ENCODE peak calls at places on chromosomes 1 and 21, in four cellular contexts. One of them, this sample, is unnamed.

GRCh38 chr21:39441502-39442475 is 3.8 kb downstream of the LCA5L start:
- DNase-seq in CD4-positive, CD25-positive, alpha-beta regulatory T cell: peak
- DNase-seq in CD8-positive, alpha-beta T cell: peak
- DNase-seq in bronchial epithelial cell: peak
- DNase-seq in this sample: peak

GRCh38 chr1:59057211-59057694 is 239.6 kb upstream of the FGGY start:
- DNase-seq in bronchial epithelial cell: peak
- DNase-seq in CD4-positive, CD25-positive, alpha-beta regulatory T cell: no peak
- DNase-seq in CD8-positive, alpha-beta T cell: no peak
- DNase-seq in this sample: no peak

GRCh38 chr21:45041351-45041805 is 33.0 kb upstream of the ADARB1 start:
- DNase-seq in bronchial epithelial cell: no peak
- DNase-seq in CD4-positive, CD25-positive, alpha-beta regulatory T cell: no peak
- DNase-seq in CD8-positive, alpha-beta T cell: no peak
- DNase-seq in this sample: no peak

GRCh38 chr1:87473203-87473661 is 144.6 kb downstream of the LMO4 start:
- DNase-seq in CD8-positive, alpha-beta T cell: no peak
- DNase-seq in bronchial epithelial cell: peak
- DNase-seq in CD4-positive, CD25-positive, alpha-beta regulatory T cell: no peak
- DNase-seq in this sample: no peak

GRCh38 chr1:246291141-246291540 is 215.9 kb downstream of the SMYD3 start:
- DNase-seq in bronchial epithelial cell: no peak
- DNase-seq in CD8-positive, alpha-beta T cell: no peak
- DNase-seq in CD4-positive, CD25-positive, alpha-beta regulatory T cell: no peak
- DNase-seq in this sample: no peak

GRCh38 chr1:228037401-228038386 is 30.9 kb downstream of the WNT3A start:
- DNase-seq in CD4-positive, CD25-positive, alpha-beta regulatory T cell: peak
- DNase-seq in bronchial epithelial cell: peak
- DNase-seq in CD8-positive, alpha-beta T cell: no peak
- DNase-seq in this sample: no peak

GRCh38 chr21:34022557-34023335 is 50.6 kb upstream of the MRPS6 start:
- DNase-seq in CD8-positive, alpha-beta T cell: peak
- DNase-seq in bronchial epithelial cell: no peak
- DNase-seq in CD4-positive, CD25-positive, alpha-beta regulatory T cell: peak
- DNase-seq in this sample: peak

GRCh38 chr1:228087771-228088251 is 5.3 kb downstream of the ARF1 start:
- DNase-seq in bronchial epithelial cell: peak
- DNase-seq in CD8-positive, alpha-beta T cell: no peak
- DNase-seq in CD4-positive, CD25-positive, alpha-beta regulatory T cell: peak
- DNase-seq in this sample: no peak

GRCh38 chr1:206714331-206715058 is 29.8 kb downstream of the MAPKAPK2 start:
- DNase-seq in CD8-positive, alpha-beta T cell: no peak
- DNase-seq in bronchial epithelial cell: peak
- DNase-seq in CD4-positive, CD25-positive, alpha-beta regulatory T cell: no peak
- DNase-seq in this sample: no peak

GRCh38 chr1:117312453-117313138 is 54.7 kb upstream of the MAN1A2 start:
- DNase-seq in bronchial epithelial cell: peak
- DNase-seq in CD4-positive, CD25-positive, alpha-beta regulatory T cell: peak
- DNase-seq in CD8-positive, alpha-beta T cell: no peak
- DNase-seq in this sample: peak

GRCh38 chr21:37763298-37763697 is 153.0 kb downstream of the KCNJ6 start:
- DNase-seq in CD4-positive, CD25-positive, alpha-beta regulatory T cell: no peak
- DNase-seq in CD8-positive, alpha-beta T cell: no peak
- DNase-seq in bronchial epithelial cell: no peak
- DNase-seq in this sample: no peak

GRCh38 chr21:28671549-28672195 is 321.0 kb downstream of the LTN1 start:
- DNase-seq in CD4-positive, CD25-positive, alpha-beta regulatory T cell: no peak
- DNase-seq in CD8-positive, alpha-beta T cell: no peak
- DNase-seq in bronchial epithelial cell: no peak
- DNase-seq in this sample: no peak

GRCh38 chr1:8370046-8370881 is 52.4 kb downstream of the SLC45A1 start:
- DNase-seq in CD8-positive, alpha-beta T cell: no peak
- DNase-seq in CD4-positive, CD25-positive, alpha-beta regulatory T cell: no peak
- DNase-seq in bronchial epithelial cell: no peak
- DNase-seq in this sample: no peak

GRCh38 chr1:186165303-186165702 is 209.8 kb downstream of the TPR start:
- DNase-seq in CD4-positive, CD25-positive, alpha-beta regulatory T cell: no peak
- DNase-seq in bronchial epithelial cell: peak
- DNase-seq in CD8-positive, alpha-beta T cell: no peak
- DNase-seq in this sample: no peak

GRCh38 chr1:36155560-36156328 is at the start of gene MAP7D1:
- DNase-seq in bronchial epithelial cell: peak
- DNase-seq in CD4-positive, CD25-positive, alpha-beta regulatory T cell: peak
- DNase-seq in CD8-positive, alpha-beta T cell: peak
- DNase-seq in this sample: peak

GRCh38 chr1:43277116-43277876 is 7.5 kb downstream of the TMEM125 start:
- DNase-seq in CD4-positive, CD25-positive, alpha-beta regulatory T cell: no peak
- DNase-seq in CD8-positive, alpha-beta T cell: no peak
- DNase-seq in bronchial epithelial cell: no peak
- DNase-seq in this sample: no peak

GRCh38 chr1:243727503-243728191 is 122.4 kb downstream of the AKT3 start:
- DNase-seq in CD4-positive, CD25-positive, alpha-beta regulatory T cell: peak
- DNase-seq in CD8-positive, alpha-beta T cell: no peak
- DNase-seq in bronchial epithelial cell: no peak
- DNase-seq in this sample: no peak

GRCh38 chr1:21594495-21594894 is 74.7 kb downstream of the RAP1GAP start:
- DNase-seq in CD4-positive, CD25-positive, alpha-beta regulatory T cell: no peak
- DNase-seq in CD8-positive, alpha-beta T cell: no peak
- DNase-seq in bronchial epithelial cell: peak
- DNase-seq in this sample: no peak

GRCh38 chr1:113035086-113035485 is 37.9 kb upstream of the LRIG2 start:
- DNase-seq in CD4-positive, CD25-positive, alpha-beta regulatory T cell: no peak
- DNase-seq in bronchial epithelial cell: peak
- DNase-seq in CD8-positive, alpha-beta T cell: no peak
- DNase-seq in this sample: no peak

GRCh38 chr1:241391926-241392710 is 35.1 kb upstream of the RGS7 start:
- DNase-seq in bronchial epithelial cell: peak
- DNase-seq in CD4-positive, CD25-positive, alpha-beta regulatory T cell: no peak
- DNase-seq in CD8-positive, alpha-beta T cell: no peak
- DNase-seq in this sample: no peak

GRCh38 chr1:39617488-39618049 is 21.9 kb downstream of the HEYL start:
- DNase-seq in CD8-positive, alpha-beta T cell: no peak
- DNase-seq in CD4-positive, CD25-positive, alpha-beta regulatory T cell: no peak
- DNase-seq in bronchial epithelial cell: peak
- DNase-seq in this sample: no peak

GRCh38 chr1:202694354-202694753 is 15.9 kb downstream of the SYT2 start:
- DNase-seq in CD4-positive, CD25-positive, alpha-beta regulatory T cell: no peak
- DNase-seq in CD8-positive, alpha-beta T cell: no peak
- DNase-seq in bronchial epithelial cell: no peak
- DNase-seq in this sample: no peak

GRCh38 chr1:63773815-63774616 is at the start of gene ROR1:
- DNase-seq in bronchial epithelial cell: peak
- DNase-seq in CD8-positive, alpha-beta T cell: peak
- DNase-seq in CD4-positive, CD25-positive, alpha-beta regulatory T cell: peak
- DNase-seq in this sample: peak

GRCh38 chr1:63777286-63777685 is 3.5 kb downstream of the ROR1 start:
- DNase-seq in CD4-positive, CD25-positive, alpha-beta regulatory T cell: no peak
- DNase-seq in bronchial epithelial cell: no peak
- DNase-seq in CD8-positive, alpha-beta T cell: no peak
- DNase-seq in this sample: no peak

GRCh38 chr1:63774617-63775417 is 1.0 kb downstream of the ROR1 start:
- DNase-seq in bronchial epithelial cell: no peak
- DNase-seq in CD8-positive, alpha-beta T cell: no peak
- DNase-seq in CD4-positive, CD25-positive, alpha-beta regulatory T cell: peak
- DNase-seq in this sample: no peak

GRCh38 chr1:63773496-63773814 is 362 bp upstream of the ROR1 start:
- DNase-seq in bronchial epithelial cell: no peak
- DNase-seq in CD8-positive, alpha-beta T cell: no peak
- DNase-seq in CD4-positive, CD25-positive, alpha-beta regulatory T cell: no peak
- DNase-seq in this sample: no peak

DNA sequence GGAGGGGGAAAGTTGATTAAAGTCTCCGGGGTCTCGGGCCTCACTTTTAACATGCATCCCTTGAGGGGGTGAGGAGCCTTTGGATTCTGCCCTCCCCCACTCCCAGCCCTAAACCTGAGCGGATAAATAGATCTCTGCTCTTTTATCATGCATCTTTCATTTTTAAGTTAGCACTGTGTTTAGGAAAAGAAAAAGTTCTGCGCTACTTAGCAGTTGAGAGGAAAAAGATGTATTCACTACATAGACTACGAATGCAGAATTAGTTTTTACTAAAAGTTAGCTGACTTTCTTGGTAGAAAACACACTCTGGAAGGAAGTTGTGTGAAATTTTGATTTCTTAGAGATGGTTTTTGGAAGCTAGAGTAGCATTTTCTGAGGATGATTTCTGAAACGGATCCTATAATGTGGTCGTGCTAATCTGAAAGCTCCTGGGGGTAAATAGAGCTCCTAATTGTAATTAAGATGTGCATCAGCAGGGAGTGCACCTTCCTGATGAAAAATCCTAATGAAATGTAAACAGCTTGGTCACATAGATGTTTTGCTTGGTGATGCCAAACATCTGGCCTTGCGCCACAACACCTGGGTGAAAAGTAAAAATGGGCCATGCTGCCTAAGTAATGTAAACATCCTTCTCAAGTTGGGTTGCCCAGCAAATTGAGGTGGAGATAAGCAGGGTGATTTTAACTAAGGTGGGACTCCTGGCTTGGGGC is 1.8 kb downstream of the ROR1 start:
- DNase-seq in CD4-positive, CD25-positive, alpha-beta regulatory T cell: no peak
- DNase-seq in bronchial epithelial cell: peak
- DNase-seq in CD8-positive, alpha-beta T cell: no peak
- DNase-seq in this sample: no peak
- H3K4me3 ChIP-seq in CD4-positive, CD25-positive, alpha-beta regulatory T cell: no peak
- H3K4me3 ChIP-seq in bronchial epithelial cell: peak
- H3K4me3 ChIP-seq in CD8-positive, alpha-beta T cell: no peak
- H3K4me3 ChIP-seq in this sample: no peak

GRCh38 chr21:40841524-40842196 is 5.3 kb downstream of the DSCAM start:
- DNase-seq in CD8-positive, alpha-beta T cell: no peak
- DNase-seq in CD4-positive, CD25-positive, alpha-beta regulatory T cell: no peak
- DNase-seq in bronchial epithelial cell: peak
- DNase-seq in this sample: no peak
- H3K4me3 ChIP-seq in CD8-positive, alpha-beta T cell: no peak
- H3K4me3 ChIP-seq in CD4-positive, CD25-positive, alpha-beta regulatory T cell: no peak
- H3K4me3 ChIP-seq in bronchial epithelial cell: peak
- H3K4me3 ChIP-seq in this sample: no peak

DNA sequence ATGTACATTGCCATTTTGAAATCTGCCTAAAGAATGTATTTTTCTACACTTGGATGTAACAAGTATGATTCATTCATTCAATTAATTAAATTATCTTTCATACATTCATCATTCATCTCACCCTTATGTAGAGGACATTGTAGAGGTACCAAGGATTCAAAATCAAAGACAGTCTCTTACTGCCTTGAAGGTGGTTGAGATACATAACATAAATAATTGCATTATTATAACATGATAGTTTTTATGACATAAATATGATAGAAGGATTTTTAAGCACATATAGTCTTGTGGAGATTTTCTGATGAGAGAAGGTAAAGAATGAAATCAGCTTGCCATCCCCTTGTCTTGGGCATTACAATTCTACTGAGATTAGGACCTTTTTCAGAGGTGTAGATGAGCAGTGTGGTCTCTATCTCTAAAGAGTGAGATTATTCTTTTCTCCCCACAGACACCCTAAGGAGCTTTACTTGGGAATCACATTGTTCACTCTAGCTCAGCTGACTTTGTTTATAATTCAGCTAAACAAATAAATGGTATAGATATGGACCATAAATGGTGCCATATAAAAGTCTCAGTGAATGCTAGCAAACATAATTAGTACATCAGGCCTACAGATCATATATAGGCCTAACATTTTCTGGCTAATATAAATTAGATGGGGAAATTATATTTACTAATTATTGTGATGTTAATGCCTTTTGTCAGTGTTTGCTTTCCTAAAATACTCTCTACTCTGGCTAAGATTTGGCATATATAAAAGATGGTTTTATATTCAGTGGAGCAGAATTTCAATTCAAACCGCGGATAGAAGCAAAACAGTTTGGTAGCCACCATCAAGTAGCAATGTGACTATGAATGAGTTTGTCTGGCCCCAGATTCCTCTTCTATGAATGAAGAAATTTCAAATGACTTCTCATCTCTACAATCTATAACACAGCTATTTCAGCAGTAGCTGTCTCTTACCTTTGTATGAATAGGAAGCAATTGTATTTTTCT is 1.9 kb downstream of the RGS1 start:
- DNase-seq in bronchial epithelial cell: no peak
- DNase-seq in CD8-positive, alpha-beta T cell: no peak
- DNase-seq in CD4-positive, CD25-positive, alpha-beta regulatory T cell: no peak
- DNase-seq in this sample: no peak
- H3K4me3 ChIP-seq in bronchial epithelial cell: no peak
- H3K4me3 ChIP-seq in CD8-positive, alpha-beta T cell: no peak
- H3K4me3 ChIP-seq in CD4-positive, CD25-positive, alpha-beta regulatory T cell: peak
- H3K4me3 ChIP-seq in this sample: no peak

GRCh38 chr1:30718636-30719405 is 4.6 kb downstream of the MATN1 start:
- DNase-seq in bronchial epithelial cell: peak
- DNase-seq in CD8-positive, alpha-beta T cell: peak
- DNase-seq in CD4-positive, CD25-positive, alpha-beta regulatory T cell: peak
- DNase-seq in this sample: peak

GRCh38 chr1:30719406-30720270 is 3.7 kb downstream of the MATN1 start:
- DNase-seq in bronchial epithelial cell: peak
- DNase-seq in CD4-positive, CD25-positive, alpha-beta regulatory T cell: no peak
- DNase-seq in CD8-positive, alpha-beta T cell: no peak
- DNase-seq in this sample: no peak

GRCh38 chr1:30716646-30717045 is 6.7 kb downstream of the MATN1 start:
- DNase-seq in CD8-positive, alpha-beta T cell: no peak
- DNase-seq in CD4-positive, CD25-positive, alpha-beta regulatory T cell: no peak
- DNase-seq in bronchial epithelial cell: no peak
- DNase-seq in this sample: no peak

GRCh38 chr1:30715886-30716285 is 7.5 kb downstream of the MATN1 start:
- DNase-seq in CD4-positive, CD25-positive, alpha-beta regulatory T cell: no peak
- DNase-seq in bronchial epithelial cell: no peak
- DNase-seq in CD8-positive, alpha-beta T cell: no peak
- DNase-seq in this sample: no peak

GRCh38 chr1:30718091-30718635 is 5.2 kb downstream of the MATN1 start:
- DNase-seq in bronchial epithelial cell: peak
- DNase-seq in CD4-positive, CD25-positive, alpha-beta regulatory T cell: peak
- DNase-seq in CD8-positive, alpha-beta T cell: peak
- DNase-seq in this sample: peak
- H3K4me3 ChIP-seq in bronchial epithelial cell: peak
- H3K4me3 ChIP-seq in CD4-positive, CD25-positive, alpha-beta regulatory T cell: no peak
- H3K4me3 ChIP-seq in CD8-positive, alpha-beta T cell: peak
- H3K4me3 ChIP-seq in this sample: peak

GRCh38 chr21:23531444-23531843 is 2075.8 kb downstream of the MRPL39 start:
- DNase-seq in CD8-positive, alpha-beta T cell: no peak
- DNase-seq in CD4-positive, CD25-positive, alpha-beta regulatory T cell: no peak
- DNase-seq in bronchial epithelial cell: no peak
- DNase-seq in this sample: no peak
- H3K4me3 ChIP-seq in CD8-positive, alpha-beta T cell: no peak
- H3K4me3 ChIP-seq in CD4-positive, CD25-positive, alpha-beta regulatory T cell: no peak
- H3K4me3 ChIP-seq in bronchial epithelial cell: no peak
- H3K4me3 ChIP-seq in this sample: no peak

GRCh38 chr1:20069932-20070331 is at the start of gene PLA2G5:
- DNase-seq in bronchial epithelial cell: no peak
- DNase-seq in CD8-positive, alpha-beta T cell: no peak
- DNase-seq in CD4-positive, CD25-positive, alpha-beta regulatory T cell: no peak
- DNase-seq in this sample: no peak
- H3K4me3 ChIP-seq in bronchial epithelial cell: no peak
- H3K4me3 ChIP-seq in CD8-positive, alpha-beta T cell: no peak
- H3K4me3 ChIP-seq in CD4-positive, CD25-positive, alpha-beta regulatory T cell: no peak
- H3K4me3 ChIP-seq in this sample: no peak